ENCODE peak calls at places on chromosome 12, in nine cellular contexts. A is PC-3, Y is cardiac muscle cell, S is AG09309, E is hepatocyte, X is D721Med, R is stomach, O is Panc1, F is gastrocnemius medialis. C is an unnamed sample.

GRCh38 chr12:110229409-110229808 is 51.6 kb upstream of the ATP2A2 start:
- DNase-seq in A (no peak), Y (no peak), S (no peak), E (no peak), X (no peak), R (no peak), O (no peak), F (no peak), C (no peak)

GRCh38 chr12:101616027-101616494 is 21.3 kb downstream of the MYBPC1 start:
- DNase-seq in A (peak; percentile 22), Y (no peak), S (no peak), E (peak; percentile 27), X (no peak), R (no peak), O (no peak), F (no peak), C (no peak)

GRCh38 chr12:102413396-102413795 is 67.0 kb downstream of the IGF1 start:
- DNase-seq in A (no peak), Y (no peak), S (no peak), E (no peak), X (no peak), R (no peak), O (no peak), F (no peak), C (no peak)

GRCh38 chr12:127240249-127240929 is 1026.6 kb upstream of the TMEM132C start:
- DNase-seq in A (no peak), Y (no peak), S (no peak), E (no peak), X (no peak), R (no peak), O (no peak), F (no peak), C (no peak)

GRCh38 chr12:88081247-88081646 is 52.0 kb upstream of the C12orf50 start:
- DNase-seq in A (no peak), Y (no peak), S (no peak), E (no peak), X (no peak), R (no peak), O (no peak), F (no peak), C (no peak)

GRCh38 chr12:47004634-47005033 is 74.8 kb upstream of the PCED1B start:
- DNase-seq in A (no peak), Y (no peak), S (no peak), E (peak; percentile 56), X (no peak), R (no peak), O (no peak), F (no peak), C (no peak)

GRCh38 chr12:41514050-41514449 is 325.9 kb downstream of the PDZRN4 start:
- DNase-seq in A (no peak), Y (peak; percentile 15), S (no peak), E (no peak), X (no peak), R (no peak), O (no peak), F (no peak), C (no peak)

GRCh38 chr12:66446276-66446675 is 144.0 kb downstream of the HELB start:
- DNase-seq in A (no peak), Y (no peak), S (no peak), E (no peak), X (no peak), R (no peak), O (no peak), F (no peak), C (no peak)

GRCh38 chr12:2739832-2740641 is 54.7 kb upstream of the FKBP4 start:
- DNase-seq in A (peak; percentile 64), Y (peak; percentile 45), S (peak; percentile 34), E (peak; percentile 19), X (no peak), R (peak; percentile 35), O (no peak), F (no peak), C (no peak)

GRCh38 chr12:12032771-12033588 is 37.8 kb upstream of the BCL2L14 start:
- DNase-seq in A (peak; percentile 87), Y (peak; percentile 81), S (peak; percentile 61), E (peak; percentile 87), X (no peak), R (peak; percentile 82), O (peak; percentile 59), F (peak; percentile 54), C (peak; percentile 77)

GRCh38 chr12:108214046-108214445 is 85.0 kb downstream of the WSCD2 start:
- DNase-seq in A (no peak), Y (no peak), S (no peak), E (no peak), X (no peak), R (no peak), O (no peak), F (no peak), C (no peak)

DNA sequence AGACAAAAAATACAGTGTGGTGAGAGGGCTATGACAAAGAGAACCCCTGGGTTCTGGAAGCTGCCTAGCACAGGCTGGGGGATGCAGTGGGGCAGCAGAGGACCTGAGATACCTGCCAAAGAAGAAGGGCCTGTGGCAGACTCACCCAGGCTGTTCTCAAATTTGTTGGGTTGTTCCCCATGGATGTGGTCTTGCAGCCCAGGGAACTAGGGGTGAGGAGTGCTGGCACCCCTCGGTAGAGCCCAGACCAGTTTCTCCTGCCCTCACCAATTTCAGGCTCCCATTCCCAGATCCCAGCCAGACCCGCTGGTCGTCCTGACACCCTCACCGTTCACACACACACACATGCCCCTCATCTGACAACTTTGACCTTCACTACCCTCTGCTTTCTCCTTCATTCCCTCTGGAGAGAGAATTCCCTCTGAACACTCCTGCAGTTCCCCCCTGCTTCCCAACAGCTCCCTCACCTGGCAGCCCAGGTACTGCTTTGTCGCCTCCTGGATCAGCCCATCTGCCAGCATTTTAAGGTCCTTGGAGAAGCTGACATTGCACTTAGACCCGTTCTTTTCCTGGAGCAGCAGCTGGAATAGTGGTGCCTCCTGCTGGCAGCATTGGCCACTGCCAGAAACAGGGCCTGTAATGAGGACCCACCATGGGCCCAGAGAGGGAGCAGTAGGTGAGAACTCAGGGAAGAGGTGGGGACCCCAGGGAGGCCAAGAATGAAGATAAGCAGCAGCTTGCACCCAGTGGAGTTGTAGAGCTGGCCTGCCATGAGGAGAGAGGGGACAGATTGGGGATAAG is 5.9 kb upstream of the GDF11 start:
- DNase-seq in A (peak; percentile 90), Y (peak; percentile 80), S (no peak), E (peak; percentile 88), X (no peak), R (peak; percentile 85), O (peak; percentile 59), F (peak; percentile 50), C (peak; percentile 49)
- TF ChIP-seq CTCF in A (peak; percentile 98), Y (peak; percentile 93), S (peak; percentile 95), E (peak; percentile 82), X (peak; percentile 79), R (peak; percentile 78), O (peak; percentile 93), F (peak; percentile 72), C (peak; percentile 76)

GRCh38 chr12:124742702-124743101 is 121.0 kb downstream of the SCARB1 start:
- DNase-seq in A (no peak), Y (no peak), S (no peak), E (no peak), X (no peak), R (no peak), O (no peak), F (no peak), C (no peak)

GRCh38 chr12:124741211-124741610 is 122.5 kb downstream of the SCARB1 start:
- DNase-seq in A (no peak), Y (no peak), S (no peak), E (no peak), X (no peak), R (no peak), O (no peak), F (no peak), C (no peak)

GRCh38 chr12:124740691-124741137 is 123.0 kb downstream of the SCARB1 start:
- DNase-seq in A (peak; percentile 87), Y (no peak), S (no peak), E (peak; percentile 56), X (no peak), R (peak; percentile 78), O (no peak), F (peak; percentile 64), C (no peak)

GRCh38 chr12:124743479-124744272 is 120.0 kb downstream of the SCARB1 start:
- DNase-seq in A (no peak), Y (no peak), S (no peak), E (no peak), X (no peak), R (no peak), O (no peak), F (no peak), C (no peak)

DNA sequence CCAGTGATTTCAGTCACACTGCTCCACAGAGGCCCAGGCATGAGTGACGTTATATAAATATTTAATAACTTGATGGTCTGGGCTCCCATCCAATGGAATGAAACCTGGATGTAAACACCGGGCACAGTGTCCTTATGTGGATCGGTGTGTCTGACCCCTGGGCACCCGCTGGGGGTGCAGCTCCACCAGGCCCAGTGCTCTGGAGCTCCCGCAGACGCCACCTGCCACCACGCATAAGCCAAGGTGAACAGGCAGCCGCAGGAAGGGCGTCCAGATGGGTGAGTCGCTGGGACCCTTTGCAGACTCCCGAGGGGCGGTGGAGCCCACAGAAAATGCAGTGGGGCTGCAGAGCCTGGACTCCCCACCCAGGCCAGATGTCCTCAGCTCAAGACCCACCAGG is 121.6 kb downstream of the SCARB1 start:
- DNase-seq in A (no peak), Y (no peak), S (no peak), E (no peak), X (no peak), R (peak; percentile 86), O (no peak), F (no peak), C (no peak)
- TF ChIP-seq CTCF in A (no peak), Y (no peak), S (no peak), E (no peak), X (no peak), R (no peak), O (no peak), F (no peak), C (no peak)

GRCh38 chr12:79601908-79602307 is 88.9 kb downstream of the PAWR start:
- DNase-seq in A (no peak), Y (no peak), S (no peak), E (no peak), X (no peak), R (no peak), O (no peak), F (no peak), C (no peak)
- TF ChIP-seq CTCF in A (no peak), Y (no peak), S (no peak), E (no peak), X (no peak), R (no peak), O (no peak), F (no peak), C (no peak)

DNA sequence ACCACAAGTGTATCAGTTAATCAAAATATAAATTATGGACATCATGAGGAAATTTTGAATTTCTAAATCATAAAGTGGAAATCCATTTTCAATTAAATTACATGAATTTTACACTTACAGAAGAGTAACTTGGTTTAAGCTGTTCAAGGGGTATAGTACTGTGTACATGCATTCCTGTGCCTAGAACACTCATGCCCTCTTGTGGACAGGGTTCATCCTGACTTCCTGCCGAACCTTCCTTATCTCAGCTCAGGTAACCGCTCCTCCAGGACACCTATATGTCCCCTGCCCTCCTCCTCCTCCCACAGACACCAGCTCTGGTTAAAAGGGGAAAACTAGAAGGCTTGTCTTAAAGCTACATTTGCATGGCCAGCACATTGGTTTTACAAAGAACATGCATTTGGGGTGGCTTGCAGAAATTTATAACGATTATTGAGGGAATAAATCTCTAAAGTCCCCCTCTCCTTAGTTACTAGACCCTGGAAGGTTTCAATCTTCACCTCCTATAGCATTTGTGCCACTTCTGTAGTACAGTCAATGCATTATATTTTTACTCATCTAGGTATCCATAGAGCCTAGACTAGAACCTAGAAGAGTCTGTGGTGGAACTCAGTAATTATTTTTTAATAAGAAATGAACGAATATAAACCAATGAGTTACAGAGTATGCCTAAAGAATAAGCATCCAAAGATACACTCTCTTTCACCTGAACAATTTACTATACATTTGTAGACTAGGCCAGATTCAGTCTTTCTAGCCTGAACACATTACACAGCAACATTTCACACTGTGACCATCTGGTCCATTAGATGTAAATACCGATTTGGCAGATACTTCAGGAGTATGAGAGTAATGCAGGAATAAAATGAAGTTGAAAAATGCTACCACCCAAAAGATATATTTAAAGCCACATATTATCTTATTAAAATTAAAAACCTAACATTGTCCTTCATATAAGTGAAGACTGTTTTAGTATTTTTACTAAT is 345.6 kb downstream of the PAWR start:
- DNase-seq in A (peak; percentile 77), Y (peak; percentile 62), S (no peak), E (peak; percentile 58), X (no peak), R (no peak), O (peak; percentile 35), F (no peak), C (peak; percentile 17)
- TF ChIP-seq CTCF in A (peak; percentile 91), Y (peak; percentile 35), S (peak; percentile 72), E (peak; percentile 65), X (peak; percentile 78), R (no peak), O (peak; percentile 88), F (no peak), C (peak; percentile 79)